ENCODE peak calls at places on chromosome 17, in seven cellular contexts. S is IMR-90, K is body of pancreas, Q is prostate gland, U is mammary epithelial cell, W is BE2C, R is left ventricle myocardium inferior. F is an unnamed sample.

GRCh38 chr17:7476951-7477350 is 2.5 kb downstream of the ZBTB4 start:
- DNase-seq in S (no peak), K (no peak), Q (no peak), U (no peak), W (no peak), R (no peak), F (no peak)

GRCh38 chr17:77734371-77735050 is 224.0 kb upstream of the TNRC6C start:
- DNase-seq in S (peak; percentile 16), K (peak; percentile 52), Q (peak; percentile 42), U (no peak), W (peak; percentile 98), R (peak; percentile 93), F (no peak)

GRCh38 chr17:37483311-37484039 is 6.2 kb upstream of the DUSP14 start:
- DNase-seq in S (peak; percentile 98), K (no peak), Q (no peak), U (no peak), W (no peak), R (no peak), F (no peak)

GRCh38 chr17:34254146-34254545 is 939 bp upstream of the CCL2 start:
- DNase-seq in S (peak; percentile 83), K (no peak), Q (no peak), U (no peak), W (no peak), R (no peak), F (no peak)

GRCh38 chr17:16243811-16244567 is 27.0 kb downstream of the PIGL start:
- DNase-seq in S (peak; percentile 8), K (no peak), Q (no peak), U (no peak), W (no peak), R (no peak), F (no peak)

GRCh38 chr17:55062921-55063320 is 94.4 kb downstream of the STXBP4 start:
- DNase-seq in S (peak; percentile 63), K (no peak), Q (no peak), U (peak; percentile 68), W (no peak), R (no peak), F (peak; percentile 76)

GRCh38 chr17:69588739-69589334 is 174.3 kb downstream of the MAP2K6 start:
- DNase-seq in S (no peak), K (no peak), Q (peak; percentile 4), U (no peak), W (no peak), R (no peak), F (no peak)

GRCh38 chr17:1275205-1275961 is 4.1 kb upstream of the TRARG1 start:
- DNase-seq in S (no peak), K (no peak), Q (no peak), U (no peak), W (no peak), R (no peak), F (no peak)

GRCh38 chr17:57384219-57384618 is 127.9 kb downstream of the MSI2 start:
- DNase-seq in S (no peak), K (no peak), Q (no peak), U (no peak), W (no peak), R (no peak), F (no peak)

GRCh38 chr17:74742153-74742515 is 5.1 kb downstream of the RAB37 start:
- DNase-seq in S (peak; percentile 31), K (no peak), Q (no peak), U (no peak), W (no peak), R (peak; percentile 17), F (peak; percentile 52)

GRCh38 chr17:79026345-79027273 is 2.6 kb downstream of the C1QTNF1 start:
- DNase-seq in S (peak; percentile 68), K (no peak), Q (no peak), U (peak; percentile 76), W (no peak), R (peak; percentile 63), F (peak; percentile 95)
- H3K4me1 ChIP-seq in S (peaks cover 27% of the 10 kb centered on the region), K (peaks cover 60% of the 10 kb centered on the region), Q (peaks cover 22% of the 10 kb centered on the region), U (peaks cover 46% of the 10 kb centered on the region), W (peaks cover 20% of the 10 kb centered on the region), R (peaks cover 87% of the 10 kb centered on the region), F (peaks cover 45% of the 10 kb centered on the region)

GRCh38 chr17:46732133-46732532 is 86.4 kb downstream of the WNT3 start:
- DNase-seq in S (no peak), K (no peak), Q (no peak), U (no peak), W (no peak), R (no peak), F (no peak)
- H3K4me1 ChIP-seq in S (peaks cover 6% of the 10 kb centered on the region), K (peaks cover 20% of the 10 kb centered on the region), Q (no peaks in the 10 kb centered on the region), U (peaks cover 58% of the 10 kb centered on the region), W (peaks cover 17% of the 10 kb centered on the region), R (no peaks in the 10 kb centered on the region), F (peaks cover 27% of the 10 kb centered on the region)

DNA sequence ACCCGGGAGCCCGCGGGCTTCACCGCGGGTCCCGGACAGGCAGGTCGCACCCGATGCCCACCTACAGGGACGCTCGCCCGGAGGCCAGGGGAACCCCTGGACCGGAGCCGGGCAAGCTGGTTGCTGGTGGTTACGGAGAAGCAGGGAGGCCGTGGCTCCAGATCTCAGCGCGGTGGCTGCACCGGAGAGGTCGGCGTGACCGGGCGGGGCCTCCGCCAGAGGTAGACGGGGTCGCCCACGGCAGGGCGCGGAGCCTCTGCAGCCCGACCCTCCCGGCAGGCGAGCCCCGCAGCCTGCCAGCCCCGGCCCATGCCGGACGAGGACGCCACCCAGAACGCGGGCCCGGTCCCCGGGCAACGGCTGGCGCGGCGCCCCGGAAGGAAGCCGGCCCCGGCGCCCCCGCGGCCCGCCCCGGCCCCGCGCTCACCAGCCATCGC is 341 bp downstream of the PCYT2 start:
- DNase-seq in S (no peak), K (no peak), Q (no peak), U (no peak), W (no peak), R (no peak), F (no peak)
- H3K4me1 ChIP-seq in S (peaks cover 5% of the 10 kb centered on the region), K (peaks cover 27% of the 10 kb centered on the region), Q (peaks cover 6% of the 10 kb centered on the region), U (peaks cover 12% of the 10 kb centered on the region), W (no peaks in the 10 kb centered on the region), R (peaks cover 24% of the 10 kb centered on the region), F (peaks cover 31% of the 10 kb centered on the region)

GRCh38 chr17:64334851-64335250 is 55.8 kb downstream of the PECAM1 start:
- DNase-seq in S (no peak), K (no peak), Q (no peak), U (no peak), W (no peak), R (no peak), F (no peak)
- H3K4me1 ChIP-seq in S (peaks cover 6% of the 10 kb centered on the region), K (no peaks in the 10 kb centered on the region), Q (no peaks in the 10 kb centered on the region), U (peaks cover 11% of the 10 kb centered on the region), W (no peaks in the 10 kb centered on the region), R (peaks cover 100% of the 10 kb centered on the region), F (peaks cover 52% of the 10 kb centered on the region)

DNA sequence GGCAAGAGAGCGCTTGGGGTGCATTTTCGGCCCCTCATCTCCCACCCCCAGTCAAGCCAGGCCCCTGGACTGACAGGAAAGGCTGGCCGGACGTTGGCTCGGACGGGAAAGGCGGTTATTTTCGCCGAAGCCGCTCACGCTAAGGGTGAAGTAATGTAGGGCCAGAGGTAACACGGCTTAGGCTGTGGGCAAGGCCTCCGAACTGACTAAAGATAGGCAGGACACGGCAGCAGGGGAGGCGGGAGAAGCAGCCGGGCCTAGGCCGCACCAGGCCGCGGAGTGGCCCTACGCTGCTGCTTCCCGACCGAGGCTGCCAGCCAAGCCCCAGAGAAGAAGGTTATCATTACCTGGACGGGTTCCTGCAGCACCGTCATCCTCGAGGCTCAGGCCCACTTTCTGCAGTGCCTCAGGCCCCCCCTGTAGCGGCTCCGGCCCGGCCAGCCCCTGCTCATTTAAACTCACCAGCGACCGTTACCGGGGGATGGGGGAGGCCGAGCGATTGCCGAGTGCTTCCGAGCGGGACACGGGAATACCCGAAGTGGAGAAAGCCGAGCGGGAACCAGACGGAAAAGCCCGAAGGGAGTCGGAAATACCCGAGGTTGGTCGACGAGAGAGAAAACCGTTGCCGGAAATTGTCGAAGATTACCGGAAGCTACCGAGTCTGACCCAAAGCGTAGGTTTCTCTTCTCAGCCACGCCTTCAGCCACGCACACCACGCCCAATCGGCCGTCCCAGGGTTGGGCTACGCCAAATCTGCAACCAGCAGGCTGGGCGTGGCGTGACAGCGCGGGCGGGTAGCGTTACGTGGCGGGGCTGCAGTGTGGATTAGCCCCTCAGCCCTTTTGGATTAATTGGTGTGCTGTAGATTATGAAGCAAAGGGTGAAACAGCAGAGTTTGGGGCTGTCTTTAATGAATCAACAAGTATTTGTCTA is at the start of gene CDC27:
- DNase-seq in S (peak; percentile 97), K (peak; percentile 100), Q (peak; percentile 99), U (peak; percentile 94), W (peak; percentile 100), R (peak; percentile 99), F (peak; percentile 100)
- H3K4me1 ChIP-seq in S (peaks cover 3% of the 10 kb centered on the region), K (peaks cover 24% of the 10 kb centered on the region), Q (no peaks in the 10 kb centered on the region), U (no peaks in the 10 kb centered on the region), W (no peaks in the 10 kb centered on the region), R (peaks cover 57% of the 10 kb centered on the region), F (peaks cover 20% of the 10 kb centered on the region)

GRCh38 chr17:27469256-27469655 is 13.0 kb downstream of the KSR1 start:
- DNase-seq in S (no peak), K (no peak), Q (no peak), U (no peak), W (no peak), R (no peak), F (no peak)
- H3K4me1 ChIP-seq in S (peaks cover 29% of the 10 kb centered on the region), K (peaks cover 55% of the 10 kb centered on the region), Q (no peaks in the 10 kb centered on the region), U (peaks cover 13% of the 10 kb centered on the region), W (no peaks in the 10 kb centered on the region), R (peaks cover 58% of the 10 kb centered on the region), F (no peaks in the 10 kb centered on the region)

DNA sequence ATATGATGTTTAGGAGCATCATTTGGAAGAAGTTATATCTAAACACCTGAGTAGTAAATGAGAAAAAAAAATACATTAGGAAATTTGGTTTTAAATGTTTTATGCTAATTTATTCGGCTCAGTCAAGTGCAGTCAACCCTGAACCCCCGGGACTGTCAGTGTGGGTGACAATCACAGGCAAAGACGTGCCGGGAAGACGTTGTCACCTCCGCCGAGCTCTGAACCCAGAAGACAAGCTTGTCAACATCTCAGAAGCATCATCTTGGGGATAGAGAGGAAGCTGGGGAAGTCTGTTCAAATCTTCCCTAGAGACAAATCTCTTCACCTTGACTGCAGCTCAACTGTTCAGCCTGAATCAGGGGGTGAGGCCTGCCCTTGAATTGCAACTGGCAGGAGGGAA is 159.7 kb downstream of the RBFOX3 start:
- DNase-seq in S (no peak), K (no peak), Q (no peak), U (no peak), W (no peak), R (no peak), F (no peak)
- H3K4me1 ChIP-seq in S (no peaks in the 10 kb centered on the region), K (no peaks in the 10 kb centered on the region), Q (no peaks in the 10 kb centered on the region), U (no peaks in the 10 kb centered on the region), W (no peaks in the 10 kb centered on the region), R (no peaks in the 10 kb centered on the region), F (no peaks in the 10 kb centered on the region)

GRCh38 chr17:45305532-45306087 is 11.2 kb downstream of the MAP3K14 start:
- DNase-seq in S (peak; percentile 74), K (no peak), Q (no peak), U (no peak), W (no peak), R (no peak), F (no peak)
- H3K4me1 ChIP-seq in S (peaks cover 25% of the 10 kb centered on the region), K (peaks cover 68% of the 10 kb centered on the region), Q (peaks cover 12% of the 10 kb centered on the region), U (peaks cover 25% of the 10 kb centered on the region), W (peaks cover 4% of the 10 kb centered on the region), R (peaks cover 98% of the 10 kb centered on the region), F (peaks cover 36% of the 10 kb centered on the region)

GRCh38 chr17:76240461-76241204 is at the start of gene RNF157:
- DNase-seq in S (peak; percentile 48), K (peak; percentile 74), Q (peak; percentile 32), U (no peak), W (peak; percentile 64), R (peak; percentile 73), F (peak; percentile 71)
- H3K4me1 ChIP-seq in S (peaks cover 3% of the 10 kb centered on the region), K (peaks cover 33% of the 10 kb centered on the region), Q (no peaks in the 10 kb centered on the region), U (peaks cover 10% of the 10 kb centered on the region), W (peaks cover 4% of the 10 kb centered on the region), R (peaks cover 23% of the 10 kb centered on the region), F (peaks cover 16% of the 10 kb centered on the region)

F was measured in PC-3.